ENCODE peak calls at places on chromosomes 1 and 21, in seven cellular contexts. Z is kidney glomerular epithelial cell; M is posterior cingulate gyrus; K is activated T-cell treated with anti-CD3 and anti-CD28 coated beads for 48 hours; J is CD8-positive, alpha-beta T cell; X is H7; E is heart left ventricle. R is an unnamed sample.

GRCh38 chr1:234863596-234863995 is 253.6 kb upstream of the IRF2BP2 start:
- DNase-seq in Z (no peak), M (no peak), K (no peak), J (no peak), X (no peak), E (no peak), R (no peak)

GRCh38 chr1:63773815-63774616 is at the start of gene ROR1:
- DNase-seq in Z (peak), M (peak), K (peak), J (peak), X (peak), E (peak), R (peak)

GRCh38 chr1:83055391-83056170 is 943.4 kb downstream of the TTLL7 start:
- DNase-seq in Z (no peak), M (no peak), K (no peak), J (no peak), X (no peak), E (no peak), R (no peak)

GRCh38 chr1:185292237-185292636 is 24.8 kb downstream of the IVNS1ABP start:
- DNase-seq in Z (no peak), M (no peak), K (no peak), J (no peak), X (no peak), E (no peak), R (no peak)

GRCh38 chr1:45543599-45544417 is 6.8 kb upstream of the AKR1A1 start:
- DNase-seq in Z (peak), M (peak), K (peak), J (peak), X (peak), E (peak), R (peak)

GRCh38 chr1:45793942-45794604 is 9.3 kb upstream of the MAST2 start:
- DNase-seq in Z (no peak), M (no peak), K (no peak), J (no peak), X (no peak), E (no peak), R (no peak)

GRCh38 chr21:34579411-34579810 is 35.5 kb downstream of the RCAN1 start:
- DNase-seq in Z (no peak), M (no peak), K (no peak), J (no peak), X (no peak), E (no peak), R (no peak)

GRCh38 chr1:114473796-114474195 is 37.2 kb downstream of the TRIM33 start:
- DNase-seq in Z (no peak), M (no peak), K (no peak), J (no peak), X (no peak), E (no peak), R (no peak)

GRCh38 chr1:218357211-218357892 is 12.2 kb downstream of the TGFB2 start:
- DNase-seq in Z (no peak), M (no peak), K (no peak), J (no peak), X (no peak), E (no peak), R (no peak)

GRCh38 chr1:150609726-150610125 is 19.7 kb downstream of the ENSA start:
- DNase-seq in Z (no peak), M (no peak), K (no peak), J (no peak), X (peak), E (no peak), R (no peak)

GRCh38 chr1:147641695-147642592 is 28.4 kb downstream of the ACP6 start:
- DNase-seq in Z (peak), M (no peak), K (peak), J (peak), X (peak), E (no peak), R (no peak)

R was measured in KG1.